ENCODE peak calls at places on chromosome 7, in four cellular contexts. F, G, D and B are unnamed samples.

GRCh38 chr7:51031791-51032484 is 249.2 kb upstream of the GRB10 start:
- DNase-seq in F (no peak), G (no peak), D (no peak), B (no peak)

GRCh38 chr7:105954711-105955110 is 8.4 kb upstream of the CDHR3 start:
- DNase-seq in F (no peak), G (no peak), D (no peak), B (no peak)

GRCh38 chr7:117072620-117073118 is 119.4 kb downstream of the ST7 start:
- DNase-seq in F (peak; percentile 71), G (peak; percentile 96), D (no peak), B (no peak)

GRCh38 chr7:124263232-124263827 is 230.5 kb upstream of the TMEM229A start:
- DNase-seq in F (no peak), G (no peak), D (no peak), B (no peak)

GRCh38 chr7:85104432-85105205 is 82.2 kb downstream of the SEMA3D start:
- DNase-seq in F (no peak), G (no peak), D (no peak), B (no peak)

GRCh38 chr7:81327468-81327867 is 408.6 kb upstream of the SEMA3C start:
- DNase-seq in F (no peak), G (no peak), D (no peak), B (no peak)

GRCh38 chr7:98879198-98879988 is 1.1 kb downstream of the TRRAP start:
- DNase-seq in F (no peak), G (no peak), D (no peak), B (peak; percentile 59)

GRCh38 chr7:73704640-73705550 is 14.6 kb downstream of the STX1A start:
- DNase-seq in F (no peak), G (no peak), D (peak; percentile 90), B (no peak)

GRCh38 chr7:69596723-69597277 is 1.5 kb upstream of the AUTS2 start:
- DNase-seq in F (peak; percentile 24), G (no peak), D (no peak), B (no peak)

GRCh38 chr7:157472311-157473050 is 135.7 kb downstream of the DNAJB6 start:
- DNase-seq in F (peak; percentile 13), G (no peak), D (peak; percentile 66), B (no peak)

GRCh38 chr7:151808296-151809155 is 68.4 kb downstream of the PRKAG2 start:
- DNase-seq in F (no peak), G (peak; percentile 60), D (no peak), B (no peak)

GRCh38 chr7:27064169-27064568 is 31.6 kb downstream of the HOXA1 start:
- DNase-seq in F (no peak), G (no peak), D (no peak), B (no peak)

GRCh38 chr7:45662540-45663166 is 88.5 kb downstream of the ADCY1 start:
- DNase-seq in F (no peak), G (no peak), D (peak; percentile 83), B (no peak)

GRCh38 chr7:40199076-40199802 is 64.4 kb downstream of the SUGCT start:
- DNase-seq in F (no peak), G (no peak), D (peak; percentile 68), B (no peak)

GRCh38 chr7:80259-81236 is 111.8 kb upstream of the FAM20C start:
- DNase-seq in F (peak; percentile 9), G (no peak), D (peak; percentile 81), B (no peak)

GRCh38 chr7:28135760-28136159 is 44.8 kb downstream of the JAZF1 start:
- DNase-seq in F (no peak), G (no peak), D (no peak), B (no peak)

GRCh38 chr7:157405914-157406810 is 69.4 kb downstream of the DNAJB6 start:
- DNase-seq in F (no peak), G (no peak), D (no peak), B (no peak)

GRCh38 chr7:74405191-74405898 is 48.4 kb upstream of the GTF2IRD1 start:
- DNase-seq in F (peak; percentile 11), G (no peak), D (no peak), B (no peak)

GRCh38 chr7:5428470-5429252 is 5.0 kb upstream of the TNRC18 start:
- DNase-seq in F (peak; percentile 82), G (peak; percentile 73), D (no peak), B (no peak)

GRCh38 chr7:143882611-143883078 is 19.3 kb downstream of the TCAF1 start:
- DNase-seq in F (peak; percentile 51), G (peak; percentile 93), D (peak; percentile 88), B (no peak)